ENCODE peak calls at places on chromosomes 3 and 15, in four cellular contexts. One of them, this sample, is unnamed.

GRCh38 chr3:73433681-73434080 is 191.1 kb downstream of the PDZRN3 start:
- DNase-seq in tibial nerve: no peak
- DNase-seq in T-cell: no peak
- DNase-seq in activated CD4-positive, CD25-positive, alpha-beta regulatory T cell: no peak
- DNase-seq in this sample: no peak

GRCh38 chr15:28118083-28118482 is 19.0 kb upstream of the OCA2 start:
- DNase-seq in activated CD4-positive, CD25-positive, alpha-beta regulatory T cell: no peak
- DNase-seq in T-cell: no peak
- DNase-seq in tibial nerve: no peak
- DNase-seq in this sample: no peak

GRCh38 chr3:130609166-130609574 is 92.2 kb downstream of the COL6A6 start:
- DNase-seq in activated CD4-positive, CD25-positive, alpha-beta regulatory T cell: no peak
- DNase-seq in T-cell: no peak
- DNase-seq in tibial nerve: no peak
- DNase-seq in this sample: no peak

GRCh38 chr15:88627463-88627862 is 6.3 kb downstream of the AEN start:
- DNase-seq in tibial nerve: no peak
- DNase-seq in T-cell: peak
- DNase-seq in activated CD4-positive, CD25-positive, alpha-beta regulatory T cell: peak
- DNase-seq in this sample: no peak

GRCh38 chr3:134419214-134419965 is 45.1 kb upstream of the AMOTL2 start:
- DNase-seq in T-cell: no peak
- DNase-seq in activated CD4-positive, CD25-positive, alpha-beta regulatory T cell: no peak
- DNase-seq in tibial nerve: no peak
- DNase-seq in this sample: no peak

GRCh38 chr15:93109370-93110105 is 20.5 kb upstream of the RGMA start:
- DNase-seq in T-cell: no peak
- DNase-seq in tibial nerve: no peak
- DNase-seq in activated CD4-positive, CD25-positive, alpha-beta regulatory T cell: no peak
- DNase-seq in this sample: no peak

GRCh38 chr3:192444096-192444790 is 283.1 kb downstream of the FGF12 start:
- DNase-seq in tibial nerve: peak
- DNase-seq in T-cell: peak
- DNase-seq in activated CD4-positive, CD25-positive, alpha-beta regulatory T cell: peak
- DNase-seq in this sample: peak

GRCh38 chr3:169998668-169999131 is 32.1 kb downstream of the SEC62 start:
- DNase-seq in tibial nerve: no peak
- DNase-seq in T-cell: no peak
- DNase-seq in activated CD4-positive, CD25-positive, alpha-beta regulatory T cell: no peak
- DNase-seq in this sample: no peak

GRCh38 chr3:33634262-33634661 is 83.8 kb downstream of the CLASP2 start:
- DNase-seq in T-cell: no peak
- DNase-seq in activated CD4-positive, CD25-positive, alpha-beta regulatory T cell: no peak
- DNase-seq in tibial nerve: no peak
- DNase-seq in this sample: no peak

GRCh38 chr15:25054329-25054728 is 99.5 kb downstream of the SNRPN start:
- DNase-seq in activated CD4-positive, CD25-positive, alpha-beta regulatory T cell: no peak
- DNase-seq in tibial nerve: no peak
- DNase-seq in T-cell: no peak
- DNase-seq in this sample: no peak

GRCh38 chr15:63380828-63381282 is 791 bp downstream of the CA12 start:
- DNase-seq in tibial nerve: no peak
- DNase-seq in activated CD4-positive, CD25-positive, alpha-beta regulatory T cell: no peak
- DNase-seq in T-cell: no peak
- DNase-seq in this sample: no peak

GRCh38 chr3:171640520-171641412 is 169.5 kb downstream of the PLD1 start:
- DNase-seq in tibial nerve: no peak
- DNase-seq in T-cell: no peak
- DNase-seq in activated CD4-positive, CD25-positive, alpha-beta regulatory T cell: no peak
- DNase-seq in this sample: peak

GRCh38 chr3:49255112-49255511 is 21.9 kb downstream of the C3orf62 start:
- DNase-seq in tibial nerve: no peak
- DNase-seq in T-cell: no peak
- DNase-seq in activated CD4-positive, CD25-positive, alpha-beta regulatory T cell: no peak
- DNase-seq in this sample: no peak

GRCh38 chr15:96735621-96736020 is 405.1 kb downstream of the NR2F2 start:
- DNase-seq in T-cell: no peak
- DNase-seq in activated CD4-positive, CD25-positive, alpha-beta regulatory T cell: no peak
- DNase-seq in tibial nerve: no peak
- DNase-seq in this sample: no peak

GRCh38 chr3:94249491-94250079 is 186.7 kb downstream of the NSUN3 start:
- DNase-seq in T-cell: peak
- DNase-seq in activated CD4-positive, CD25-positive, alpha-beta regulatory T cell: peak
- DNase-seq in tibial nerve: peak
- DNase-seq in this sample: peak

GRCh38 chr15:42057744-42058646 is 36.4 kb downstream of the PLA2G4D start:
- DNase-seq in T-cell: no peak
- DNase-seq in tibial nerve: no peak
- DNase-seq in activated CD4-positive, CD25-positive, alpha-beta regulatory T cell: no peak
- DNase-seq in this sample: no peak

GRCh38 chr3:61141697-61142096 is 109.6 kb downstream of the FHIT start:
- DNase-seq in tibial nerve: no peak
- DNase-seq in T-cell: no peak
- DNase-seq in activated CD4-positive, CD25-positive, alpha-beta regulatory T cell: no peak
- DNase-seq in this sample: no peak

GRCh38 chr3:128730521-128730920 is 4.5 kb downstream of the RAB7A start:
- DNase-seq in T-cell: no peak
- DNase-seq in tibial nerve: no peak
- DNase-seq in activated CD4-positive, CD25-positive, alpha-beta regulatory T cell: no peak
- DNase-seq in this sample: no peak

GRCh38 chr3:162498626-162499025 is 1002.0 kb downstream of the OTOL1 start:
- DNase-seq in tibial nerve: no peak
- DNase-seq in T-cell: no peak
- DNase-seq in activated CD4-positive, CD25-positive, alpha-beta regulatory T cell: no peak
- DNase-seq in this sample: no peak

GRCh38 chr3:43796041-43796596 is 105.4 kb downstream of the ABHD5 start:
- DNase-seq in activated CD4-positive, CD25-positive, alpha-beta regulatory T cell: no peak
- DNase-seq in tibial nerve: no peak
- DNase-seq in T-cell: no peak
- DNase-seq in this sample: no peak

GRCh38 chr3:55907616-55908015 is 420.5 kb upstream of the WNT5A start:
- DNase-seq in activated CD4-positive, CD25-positive, alpha-beta regulatory T cell: no peak
- DNase-seq in T-cell: no peak
- DNase-seq in tibial nerve: no peak
- DNase-seq in this sample: no peak

GRCh38 chr15:54772663-54773062 is 424.1 kb downstream of the RSL24D1 start:
- DNase-seq in T-cell: no peak
- DNase-seq in tibial nerve: no peak
- DNase-seq in activated CD4-positive, CD25-positive, alpha-beta regulatory T cell: no peak
- DNase-seq in this sample: no peak

GRCh38 chr3:136042608-136043221 is 77.2 kb downstream of the PPP2R3A start:
- DNase-seq in activated CD4-positive, CD25-positive, alpha-beta regulatory T cell: no peak
- DNase-seq in tibial nerve: no peak
- DNase-seq in T-cell: no peak
- DNase-seq in this sample: peak

GRCh38 chr15:80693682-80694623 is 1.2 kb upstream of the ABHD17C start:
- DNase-seq in T-cell: no peak
- DNase-seq in tibial nerve: no peak
- DNase-seq in activated CD4-positive, CD25-positive, alpha-beta regulatory T cell: no peak
- DNase-seq in this sample: peak

GRCh38 chr3:184228376-184229137 is 828 bp upstream of the VWA5B2 start:
- DNase-seq in activated CD4-positive, CD25-positive, alpha-beta regulatory T cell: no peak
- DNase-seq in T-cell: no peak
- DNase-seq in tibial nerve: no peak
- DNase-seq in this sample: no peak

GRCh38 chr15:99564221-99565030 is 1.4 kb upstream of the MEF2A start:
- DNase-seq in activated CD4-positive, CD25-positive, alpha-beta regulatory T cell: no peak
- DNase-seq in T-cell: no peak
- DNase-seq in tibial nerve: no peak
- DNase-seq in this sample: no peak

GRCh38 chr3:4290272-4290893 is 12.8 kb upstream of the SETMAR start:
- DNase-seq in T-cell: no peak
- DNase-seq in activated CD4-positive, CD25-positive, alpha-beta regulatory T cell: no peak
- DNase-seq in tibial nerve: peak
- DNase-seq in this sample: peak

GRCh38 chr3:9153763-9154601 is 95.5 kb downstream of the SRGAP3 start:
- DNase-seq in activated CD4-positive, CD25-positive, alpha-beta regulatory T cell: no peak
- DNase-seq in tibial nerve: peak
- DNase-seq in T-cell: no peak
- DNase-seq in this sample: no peak